ENCODE peak calls at places on chromosome X, in eight cellular contexts. One of them, this sample, is unnamed.

GRCh38 chrX:46407753-46408130 is 137.5 kb downstream of the ZNF674 start:
- DNase-seq in GM12865: no peak
- DNase-seq in Kasumi-1: no peak
- DNase-seq in KG1: no peak
- DNase-seq in MCF 10A: no peak
- DNase-seq in stimulated activated CD4-positive, alpha-beta T cell treated with anti-CD3 and anti-CD28 coated beads, Interleukin-2, amount 100 ng/mL, for 48 hours: no peak
- DNase-seq in stimulated activated CD8-positive, alpha-beta memory T cell treated with anti-CD3 and anti-CD28 coated beads, Interleukin-7, amount 100 ng/mL, for 1 hour: no peak
- DNase-seq in LHCN-M2: peak; percentile 32
- DNase-seq in this sample: no peak

GRCh38 chrX:40945366-40945713 is 139.9 kb upstream of the USP9X start:
- DNase-seq in GM12865: peak; percentile 44
- DNase-seq in Kasumi-1: peak; percentile 36
- DNase-seq in KG1: no peak
- DNase-seq in MCF 10A: peak; percentile 84
- DNase-seq in stimulated activated CD4-positive, alpha-beta T cell treated with anti-CD3 and anti-CD28 coated beads, Interleukin-2, amount 100 ng/mL, for 48 hours: no peak
- DNase-seq in stimulated activated CD8-positive, alpha-beta memory T cell treated with anti-CD3 and anti-CD28 coated beads, Interleukin-7, amount 100 ng/mL, for 1 hour: no peak
- DNase-seq in LHCN-M2: peak; percentile 95
- DNase-seq in this sample: no peak

GRCh38 chrX:135463937-135464336 is 42.2 kb downstream of the SMIM10L2A start:
- DNase-seq in GM12865: peak; percentile 16
- DNase-seq in Kasumi-1: peak; percentile 0
- DNase-seq in KG1: no peak
- DNase-seq in MCF 10A: peak; percentile 18
- DNase-seq in stimulated activated CD4-positive, alpha-beta T cell treated with anti-CD3 and anti-CD28 coated beads, Interleukin-2, amount 100 ng/mL, for 48 hours: no peak
- DNase-seq in stimulated activated CD8-positive, alpha-beta memory T cell treated with anti-CD3 and anti-CD28 coated beads, Interleukin-7, amount 100 ng/mL, for 1 hour: no peak
- DNase-seq in LHCN-M2: peak; percentile 1
- DNase-seq in this sample: no peak

GRCh38 chrX:41184312-41184711 is 99.1 kb downstream of the USP9X start:
- DNase-seq in GM12865: peak; percentile 35
- DNase-seq in Kasumi-1: no peak
- DNase-seq in KG1: no peak
- DNase-seq in MCF 10A: no peak
- DNase-seq in stimulated activated CD4-positive, alpha-beta T cell treated with anti-CD3 and anti-CD28 coated beads, Interleukin-2, amount 100 ng/mL, for 48 hours: no peak
- DNase-seq in stimulated activated CD8-positive, alpha-beta memory T cell treated with anti-CD3 and anti-CD28 coated beads, Interleukin-7, amount 100 ng/mL, for 1 hour: no peak
- DNase-seq in LHCN-M2: no peak
- DNase-seq in this sample: peak; percentile 7

GRCh38 chrX:109902665-109903064 is 100.2 kb upstream of the TMEM164 start:
- DNase-seq in GM12865: no peak
- DNase-seq in Kasumi-1: no peak
- DNase-seq in KG1: no peak
- DNase-seq in MCF 10A: peak; percentile 22
- DNase-seq in stimulated activated CD4-positive, alpha-beta T cell treated with anti-CD3 and anti-CD28 coated beads, Interleukin-2, amount 100 ng/mL, for 48 hours: no peak
- DNase-seq in stimulated activated CD8-positive, alpha-beta memory T cell treated with anti-CD3 and anti-CD28 coated beads, Interleukin-7, amount 100 ng/mL, for 1 hour: no peak
- DNase-seq in LHCN-M2: peak; percentile 79
- DNase-seq in this sample: no peak

GRCh38 chrX:44767308-44767707 is 76.5 kb upstream of the DUSP21 start:
- DNase-seq in GM12865: no peak
- DNase-seq in Kasumi-1: no peak
- DNase-seq in KG1: no peak
- DNase-seq in MCF 10A: no peak
- DNase-seq in stimulated activated CD4-positive, alpha-beta T cell treated with anti-CD3 and anti-CD28 coated beads, Interleukin-2, amount 100 ng/mL, for 48 hours: no peak
- DNase-seq in stimulated activated CD8-positive, alpha-beta memory T cell treated with anti-CD3 and anti-CD28 coated beads, Interleukin-7, amount 100 ng/mL, for 1 hour: no peak
- DNase-seq in LHCN-M2: no peak
- DNase-seq in this sample: no peak

GRCh38 chrX:119455264-119455663 is 13.0 kb upstream of the SLC25A5 start:
- DNase-seq in GM12865: no peak
- DNase-seq in Kasumi-1: no peak
- DNase-seq in KG1: no peak
- DNase-seq in MCF 10A: peak; percentile 26
- DNase-seq in stimulated activated CD4-positive, alpha-beta T cell treated with anti-CD3 and anti-CD28 coated beads, Interleukin-2, amount 100 ng/mL, for 48 hours: no peak
- DNase-seq in stimulated activated CD8-positive, alpha-beta memory T cell treated with anti-CD3 and anti-CD28 coated beads, Interleukin-7, amount 100 ng/mL, for 1 hour: no peak
- DNase-seq in LHCN-M2: peak; percentile 22
- DNase-seq in this sample: no peak

GRCh38 chrX:95382799-95383198 is 1301.8 kb upstream of the DIAPH2 start:
- DNase-seq in GM12865: no peak
- DNase-seq in Kasumi-1: no peak
- DNase-seq in KG1: no peak
- DNase-seq in MCF 10A: peak; percentile 68
- DNase-seq in stimulated activated CD4-positive, alpha-beta T cell treated with anti-CD3 and anti-CD28 coated beads, Interleukin-2, amount 100 ng/mL, for 48 hours: no peak
- DNase-seq in stimulated activated CD8-positive, alpha-beta memory T cell treated with anti-CD3 and anti-CD28 coated beads, Interleukin-7, amount 100 ng/mL, for 1 hour: no peak
- DNase-seq in LHCN-M2: no peak
- DNase-seq in this sample: no peak

GRCh38 chrX:154774622-154775021 is 12.0 kb downstream of the DKC1 start:
- DNase-seq in GM12865: no peak
- DNase-seq in Kasumi-1: no peak
- DNase-seq in KG1: no peak
- DNase-seq in MCF 10A: no peak
- DNase-seq in stimulated activated CD4-positive, alpha-beta T cell treated with anti-CD3 and anti-CD28 coated beads, Interleukin-2, amount 100 ng/mL, for 48 hours: no peak
- DNase-seq in stimulated activated CD8-positive, alpha-beta memory T cell treated with anti-CD3 and anti-CD28 coated beads, Interleukin-7, amount 100 ng/mL, for 1 hour: no peak
- DNase-seq in LHCN-M2: no peak
- DNase-seq in this sample: no peak

GRCh38 chrX:10356979-10357378 is 200.2 kb downstream of the CLCN4 start:
- DNase-seq in GM12865: no peak
- DNase-seq in Kasumi-1: no peak
- DNase-seq in KG1: no peak
- DNase-seq in MCF 10A: no peak
- DNase-seq in stimulated activated CD4-positive, alpha-beta T cell treated with anti-CD3 and anti-CD28 coated beads, Interleukin-2, amount 100 ng/mL, for 48 hours: no peak
- DNase-seq in stimulated activated CD8-positive, alpha-beta memory T cell treated with anti-CD3 and anti-CD28 coated beads, Interleukin-7, amount 100 ng/mL, for 1 hour: no peak
- DNase-seq in LHCN-M2: peak; percentile 30
- DNase-seq in this sample: no peak

GRCh38 chrX:9628779-9629493 is 136.7 kb downstream of the GPR143 start:
- DNase-seq in GM12865: no peak
- DNase-seq in Kasumi-1: no peak
- DNase-seq in KG1: no peak
- DNase-seq in MCF 10A: no peak
- DNase-seq in stimulated activated CD4-positive, alpha-beta T cell treated with anti-CD3 and anti-CD28 coated beads, Interleukin-2, amount 100 ng/mL, for 48 hours: no peak
- DNase-seq in stimulated activated CD8-positive, alpha-beta memory T cell treated with anti-CD3 and anti-CD28 coated beads, Interleukin-7, amount 100 ng/mL, for 1 hour: no peak
- DNase-seq in LHCN-M2: no peak
- DNase-seq in this sample: no peak

GRCh38 chrX:45324941-45325340 is 124.3 kb upstream of the DIPK2B start:
- DNase-seq in GM12865: no peak
- DNase-seq in Kasumi-1: no peak
- DNase-seq in KG1: no peak
- DNase-seq in MCF 10A: no peak
- DNase-seq in stimulated activated CD4-positive, alpha-beta T cell treated with anti-CD3 and anti-CD28 coated beads, Interleukin-2, amount 100 ng/mL, for 48 hours: no peak
- DNase-seq in stimulated activated CD8-positive, alpha-beta memory T cell treated with anti-CD3 and anti-CD28 coated beads, Interleukin-7, amount 100 ng/mL, for 1 hour: no peak
- DNase-seq in LHCN-M2: no peak
- DNase-seq in this sample: no peak

GRCh38 chrX:47358387-47359065 is 11.9 kb upstream of the ZNF157 start:
- DNase-seq in GM12865: peak; percentile 8
- DNase-seq in Kasumi-1: peak; percentile 37
- DNase-seq in KG1: peak; percentile 1
- DNase-seq in MCF 10A: no peak
- DNase-seq in stimulated activated CD4-positive, alpha-beta T cell treated with anti-CD3 and anti-CD28 coated beads, Interleukin-2, amount 100 ng/mL, for 48 hours: no peak
- DNase-seq in stimulated activated CD8-positive, alpha-beta memory T cell treated with anti-CD3 and anti-CD28 coated beads, Interleukin-7, amount 100 ng/mL, for 1 hour: no peak
- DNase-seq in LHCN-M2: no peak
- DNase-seq in this sample: no peak

GRCh38 chrX:127187095-127187494 is 367.6 kb downstream of the PRR32 start:
- DNase-seq in GM12865: no peak
- DNase-seq in Kasumi-1: no peak
- DNase-seq in KG1: no peak
- DNase-seq in MCF 10A: no peak
- DNase-seq in stimulated activated CD4-positive, alpha-beta T cell treated with anti-CD3 and anti-CD28 coated beads, Interleukin-2, amount 100 ng/mL, for 48 hours: no peak
- DNase-seq in stimulated activated CD8-positive, alpha-beta memory T cell treated with anti-CD3 and anti-CD28 coated beads, Interleukin-7, amount 100 ng/mL, for 1 hour: no peak
- DNase-seq in LHCN-M2: no peak
- DNase-seq in this sample: no peak

GRCh38 chrX:39915081-39915480 is 182.7 kb downstream of the BCOR start:
- DNase-seq in GM12865: no peak
- DNase-seq in Kasumi-1: no peak
- DNase-seq in KG1: no peak
- DNase-seq in MCF 10A: no peak
- DNase-seq in stimulated activated CD4-positive, alpha-beta T cell treated with anti-CD3 and anti-CD28 coated beads, Interleukin-2, amount 100 ng/mL, for 48 hours: no peak
- DNase-seq in stimulated activated CD8-positive, alpha-beta memory T cell treated with anti-CD3 and anti-CD28 coated beads, Interleukin-7, amount 100 ng/mL, for 1 hour: no peak
- DNase-seq in LHCN-M2: no peak
- DNase-seq in this sample: no peak

GRCh38 chrX:31580726-31581125 is 508.9 kb upstream of the FTHL17 start:
- DNase-seq in GM12865: no peak
- DNase-seq in Kasumi-1: no peak
- DNase-seq in KG1: no peak
- DNase-seq in MCF 10A: peak; percentile 24
- DNase-seq in stimulated activated CD4-positive, alpha-beta T cell treated with anti-CD3 and anti-CD28 coated beads, Interleukin-2, amount 100 ng/mL, for 48 hours: no peak
- DNase-seq in stimulated activated CD8-positive, alpha-beta memory T cell treated with anti-CD3 and anti-CD28 coated beads, Interleukin-7, amount 100 ng/mL, for 1 hour: no peak
- DNase-seq in LHCN-M2: peak; percentile 64
- DNase-seq in this sample: no peak

GRCh38 chrX:42934020-42934701 is 156.2 kb upstream of the PPP1R2C start:
- DNase-seq in GM12865: peak; percentile 89
- DNase-seq in Kasumi-1: peak; percentile 50
- DNase-seq in KG1: no peak
- DNase-seq in MCF 10A: no peak
- DNase-seq in stimulated activated CD4-positive, alpha-beta T cell treated with anti-CD3 and anti-CD28 coated beads, Interleukin-2, amount 100 ng/mL, for 48 hours: no peak
- DNase-seq in stimulated activated CD8-positive, alpha-beta memory T cell treated with anti-CD3 and anti-CD28 coated beads, Interleukin-7, amount 100 ng/mL, for 1 hour: peak; percentile 20
- DNase-seq in LHCN-M2: peak; percentile 3
- DNase-seq in this sample: no peak

GRCh38 chrX:2385224-2385623 is 115.6 kb downstream of the DHRSX start:
- DNase-seq in GM12865: no peak
- DNase-seq in Kasumi-1: no peak
- DNase-seq in KG1: no peak
- DNase-seq in MCF 10A: peak; percentile 39
- DNase-seq in stimulated activated CD4-positive, alpha-beta T cell treated with anti-CD3 and anti-CD28 coated beads, Interleukin-2, amount 100 ng/mL, for 48 hours: no peak
- DNase-seq in stimulated activated CD8-positive, alpha-beta memory T cell treated with anti-CD3 and anti-CD28 coated beads, Interleukin-7, amount 100 ng/mL, for 1 hour: no peak
- DNase-seq in LHCN-M2: peak; percentile 82
- DNase-seq in this sample: no peak

GRCh38 chrX:148501121-148502066 is 977 bp downstream of the AFF2 start:
- DNase-seq in GM12865: peak; percentile 1
- DNase-seq in Kasumi-1: no peak
- DNase-seq in KG1: no peak
- DNase-seq in MCF 10A: no peak
- DNase-seq in stimulated activated CD4-positive, alpha-beta T cell treated with anti-CD3 and anti-CD28 coated beads, Interleukin-2, amount 100 ng/mL, for 48 hours: peak; percentile 1
- DNase-seq in stimulated activated CD8-positive, alpha-beta memory T cell treated with anti-CD3 and anti-CD28 coated beads, Interleukin-7, amount 100 ng/mL, for 1 hour: no peak
- DNase-seq in LHCN-M2: peak; percentile 25
- DNase-seq in this sample: no peak

GRCh38 chrX:40278340-40279090 is 180.8 kb upstream of the BCOR start:
- DNase-seq in GM12865: peak; percentile 22
- DNase-seq in Kasumi-1: no peak
- DNase-seq in KG1: no peak
- DNase-seq in MCF 10A: no peak
- DNase-seq in stimulated activated CD4-positive, alpha-beta T cell treated with anti-CD3 and anti-CD28 coated beads, Interleukin-2, amount 100 ng/mL, for 48 hours: peak; percentile 11
- DNase-seq in stimulated activated CD8-positive, alpha-beta memory T cell treated with anti-CD3 and anti-CD28 coated beads, Interleukin-7, amount 100 ng/mL, for 1 hour: peak; percentile 25
- DNase-seq in LHCN-M2: no peak
- DNase-seq in this sample: peak; percentile 37

GRCh38 chrX:16466640-16467432 is 183.1 kb upstream of the S100G start:
- DNase-seq in GM12865: no peak
- DNase-seq in Kasumi-1: no peak
- DNase-seq in KG1: no peak
- DNase-seq in MCF 10A: peak; percentile 64
- DNase-seq in stimulated activated CD4-positive, alpha-beta T cell treated with anti-CD3 and anti-CD28 coated beads, Interleukin-2, amount 100 ng/mL, for 48 hours: no peak
- DNase-seq in stimulated activated CD8-positive, alpha-beta memory T cell treated with anti-CD3 and anti-CD28 coated beads, Interleukin-7, amount 100 ng/mL, for 1 hour: no peak
- DNase-seq in LHCN-M2: peak; percentile 42
- DNase-seq in this sample: no peak

This sample was measured in CD4-positive, CD25-positive, alpha-beta regulatory T cell.